ENCODE peak calls at places on chromosome 7, in seven cellular contexts. E, H, S, Y, R, G and N are unnamed samples.
A peak's percentile ranks its signal among the peaks of the same experiment; 100 is the strongest.

GRCh38 chr7:16421333-16422099 is at the start of gene CRPPA:
- DNase-seq in E (peak; percentile 21), H (no peak), S (no peak), Y (peak; percentile 27), R (no peak), G (peak; percentile 54), N (peak; percentile 77)

GRCh38 chr7:10657837-10658236 is 315.8 kb upstream of the PHF14 start:
- DNase-seq in E (no peak), H (no peak), S (no peak), Y (no peak), R (no peak), G (no peak), N (no peak)

GRCh38 chr7:51012569-51013217 is 230.0 kb upstream of the GRB10 start:
- DNase-seq in E (no peak), H (no peak), S (no peak), Y (no peak), R (no peak), G (no peak), N (no peak)

GRCh38 chr7:5665106-5666025 is 116.1 kb downstream of the RNF216 start:
- DNase-seq in E (peak; percentile 84), H (peak; percentile 46), S (peak; percentile 73), Y (peak; percentile 74), R (peak; percentile 76), G (peak; percentile 80), N (peak; percentile 71)

GRCh38 chr7:147510913-147511312 is 1079.7 kb upstream of the C7orf33 start:
- DNase-seq in E (no peak), H (no peak), S (no peak), Y (no peak), R (no peak), G (no peak), N (no peak)

GRCh38 chr7:142777318-142777717 is 6.5 kb downstream of the PRSS2 start:
- DNase-seq in E (no peak), H (no peak), S (no peak), Y (no peak), R (no peak), G (no peak), N (no peak)

GRCh38 chr7:3931843-3932242 is 630.8 kb downstream of the SDK1 start:
- DNase-seq in E (no peak), H (no peak), S (no peak), Y (no peak), R (no peak), G (no peak), N (no peak)

GRCh38 chr7:91784469-91784868 is 96.0 kb downstream of the MTERF1 start:
- DNase-seq in E (no peak), H (no peak), S (peak; percentile 10), Y (no peak), R (no peak), G (no peak), N (no peak)

GRCh38 chr7:128139406-128139805 is 101.7 kb upstream of the LEP start:
- DNase-seq in E (no peak), H (no peak), S (no peak), Y (no peak), R (no peak), G (no peak), N (no peak)

GRCh38 chr7:3965794-3966395 is 664.8 kb downstream of the SDK1 start:
- DNase-seq in E (no peak), H (no peak), S (no peak), Y (no peak), R (no peak), G (no peak), N (no peak)

GRCh38 chr7:44707558-44708230 is 41.0 kb upstream of the ZMIZ2 start:
- DNase-seq in E (no peak), H (no peak), S (no peak), Y (no peak), R (no peak), G (no peak), N (no peak)

GRCh38 chr7:73749931-73750776 is 11.6 kb upstream of the ABHD11 start:
- DNase-seq in E (no peak), H (no peak), S (no peak), Y (no peak), R (no peak), G (no peak), N (no peak)

GRCh38 chr7:66418537-66418936 is 210.1 kb upstream of the KCTD7 start:
- DNase-seq in E (no peak), H (no peak), S (no peak), Y (no peak), R (no peak), G (no peak), N (no peak)

GRCh38 chr7:141593134-141593533 is 41.9 kb downstream of the AGK start:
- DNase-seq in E (no peak), H (no peak), S (no peak), Y (no peak), R (no peak), G (peak; percentile 56), N (no peak)

GRCh38 chr7:137977173-137977572 is 24.7 kb downstream of the CREB3L2 start:
- DNase-seq in E (no peak), H (no peak), S (no peak), Y (no peak), R (no peak), G (no peak), N (no peak)

GRCh38 chr7:44980393-44981034 is 1.7 kb upstream of the MYO1G start:
- DNase-seq in E (no peak), H (peak; percentile 41), S (peak; percentile 72), Y (no peak), R (no peak), G (no peak), N (no peak)

GRCh38 chr7:102393467-102393866 is 2.7 kb upstream of the PRKRIP1 start:
- DNase-seq in E (no peak), H (no peak), S (no peak), Y (no peak), R (no peak), G (no peak), N (no peak)

GRCh38 chr7:30928254-30928872 is 16.7 kb downstream of the AQP1 start:
- DNase-seq in E (no peak), H (no peak), S (no peak), Y (no peak), R (no peak), G (no peak), N (peak; percentile 28)

GRCh38 chr7:37683263-37684120 is at the start of gene GPR141:
- DNase-seq in E (no peak), H (no peak), S (peak; percentile 18), Y (no peak), R (no peak), G (no peak), N (no peak)

GRCh38 chr7:151808296-151809155 is 68.4 kb downstream of the PRKAG2 start:
- DNase-seq in E (no peak), H (no peak), S (no peak), Y (no peak), R (no peak), G (peak; percentile 54), N (peak; percentile 78)

GRCh38 chr7:38753347-38753746 is 122.2 kb upstream of the AMPH start:
- DNase-seq in E (peak; percentile 16), H (no peak), S (no peak), Y (peak; percentile 35), R (no peak), G (no peak), N (no peak)

GRCh38 chr7:45104844-45105587 is 6.5 kb downstream of the TBRG4 start:
- DNase-seq in E (no peak), H (no peak), S (no peak), Y (no peak), R (no peak), G (no peak), N (no peak)

GRCh38 chr7:47725031-47725780 is 143.3 kb upstream of the TNS3 start:
- DNase-seq in E (no peak), H (no peak), S (peak; percentile 60), Y (no peak), R (no peak), G (no peak), N (no peak)

GRCh38 chr7:27677912-27678612 is 15.4 kb upstream of the HIBADH start:
- DNase-seq in E (no peak), H (no peak), S (no peak), Y (no peak), R (no peak), G (no peak), N (no peak)

GRCh38 chr7:86760236-86760635 is 116.5 kb downstream of the GRM3 start:
- DNase-seq in E (no peak), H (no peak), S (no peak), Y (no peak), R (no peak), G (no peak), N (no peak)

GRCh38 chr7:137692399-137692798 is 154.4 kb downstream of the DGKI start:
- DNase-seq in E (no peak), H (no peak), S (no peak), Y (no peak), R (no peak), G (no peak), N (no peak)

GRCh38 chr7:85602196-85602595 is 415.3 kb upstream of the SEMA3D start:
- DNase-seq in E (no peak), H (no peak), S (no peak), Y (no peak), R (no peak), G (no peak), N (no peak)

DNA sequence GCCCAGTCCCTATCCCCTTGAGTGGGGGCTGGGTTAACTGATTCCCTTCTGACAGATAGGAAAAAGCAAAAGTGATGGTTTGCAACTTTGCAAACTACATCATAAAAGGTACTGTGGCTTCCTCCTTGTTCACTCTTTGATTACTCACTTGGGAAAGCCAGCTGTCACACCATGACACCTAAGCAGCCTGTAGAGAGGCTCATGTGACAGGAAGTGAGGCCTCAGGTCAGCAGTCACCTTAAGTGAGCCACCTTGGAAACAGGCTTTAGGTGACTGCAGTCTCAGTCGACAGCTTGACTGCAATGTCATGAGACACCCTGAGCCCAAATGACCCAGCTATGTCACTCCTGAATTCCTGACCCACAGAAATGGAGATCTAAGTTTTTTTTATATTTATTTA is 4.3 kb upstream of the CHCHD2 start:
- DNase-seq in E (no peak), H (no peak), S (peak; percentile 55), Y (no peak), R (no peak), G (no peak), N (no peak)
- H3K27ac ChIP-seq in E (no peak overlapping the region), H (no peak overlapping the region), S (no peak overlapping the region), Y (no peak overlapping the region), R (no peak overlapping the region), G (no peak overlapping the region), N (no peak overlapping the region)

DNA sequence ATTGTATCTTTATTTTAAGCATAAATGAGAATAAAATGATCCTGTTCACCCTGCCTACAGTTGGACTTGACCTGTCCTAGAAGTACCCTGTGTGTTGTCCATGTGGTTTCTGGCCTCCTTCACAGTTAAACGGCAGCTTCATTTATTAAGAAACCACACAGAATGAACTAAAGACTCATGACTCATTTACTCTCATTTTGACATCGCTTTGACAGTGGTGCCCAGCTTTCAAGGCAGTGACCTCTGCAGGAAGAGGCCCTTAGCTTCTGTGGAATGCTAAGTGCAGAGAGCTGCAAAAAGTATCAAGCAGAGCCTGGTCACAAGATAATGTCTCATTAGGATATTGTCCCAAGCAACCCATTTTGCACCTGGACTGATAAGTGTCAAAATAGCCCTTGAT is 93.4 kb downstream of the AVL9 start:
- DNase-seq in E (no peak), H (no peak), S (no peak), Y (no peak), R (no peak), G (no peak), N (no peak)
- TF ChIP-seq CTCF in E (no peak), H (no peak), S (no peak), Y (no peak), R (no peak), G (no peak), N (no peak)

GRCh38 chr7:70785427-70785826 is 346.5 kb upstream of the GALNT17 start:
- DNase-seq in E (no peak), H (no peak), S (no peak), Y (no peak), R (no peak), G (no peak), N (no peak)
- H3K36me3 ChIP-seq in E (no peaks in the 10 kb centered on the region), H (peaks cover 64% of the 10 kb centered on the region), S (peaks cover 50% of the 10 kb centered on the region), Y (peaks cover 99% of the 10 kb centered on the region), R (peaks cover 5% of the 10 kb centered on the region), G (peaks cover 93% of the 10 kb centered on the region), N (peaks cover 42% of the 10 kb centered on the region)

GRCh38 chr7:99197498-99197897 is 10.4 kb downstream of the KPNA7 start:
- DNase-seq in E (no peak), H (no peak), S (no peak), Y (no peak), R (no peak), G (no peak), N (no peak)
- H3K27ac ChIP-seq in E (no peak overlapping the region), H (no peak overlapping the region), S (no peak overlapping the region), Y (no peak overlapping the region), R (no peak overlapping the region), G (no peak overlapping the region), N (no peak overlapping the region)